ENCODE peak calls at places on chromosomes 1 and 21, in four cellular contexts. One of them, this sample, is unnamed.
A peak's percentile ranks its signal among the peaks of the same experiment; 100 is the strongest.

GRCh38 chr1:110190282-110190929 is 19.7 kb upstream of the KCNC4 start:
- DNase-seq in transverse colon: no peak
- DNase-seq in glutamatergic neuron: no peak
- DNase-seq in Peyer's patch: no peak
- DNase-seq in this sample: no peak

GRCh38 chr1:2796890-2797740 is 4.4 kb downstream of the TTC34 start:
- DNase-seq in transverse colon: no peak
- DNase-seq in Peyer's patch: no peak
- DNase-seq in glutamatergic neuron: peak; percentile 8
- DNase-seq in this sample: no peak

GRCh38 chr1:63362073-63362472 is 5.4 kb upstream of the ALG6 start:
- DNase-seq in transverse colon: no peak
- DNase-seq in Peyer's patch: no peak
- DNase-seq in glutamatergic neuron: no peak
- DNase-seq in this sample: no peak

GRCh38 chr1:85137660-85138059 is 63.2 kb downstream of the SYDE2 start:
- DNase-seq in glutamatergic neuron: no peak
- DNase-seq in transverse colon: peak; percentile 87
- DNase-seq in Peyer's patch: peak; percentile 84
- DNase-seq in this sample: no peak

GRCh38 chr21:39799178-39799577 is 54.2 kb downstream of the IGSF5 start:
- DNase-seq in glutamatergic neuron: no peak
- DNase-seq in transverse colon: peak; percentile 7
- DNase-seq in Peyer's patch: no peak
- DNase-seq in this sample: no peak

GRCh38 chr1:172719066-172719627 is 60.2 kb downstream of the FASLG start:
- DNase-seq in Peyer's patch: no peak
- DNase-seq in transverse colon: no peak
- DNase-seq in glutamatergic neuron: no peak
- DNase-seq in this sample: no peak

GRCh38 chr1:208025036-208025435 is 114.1 kb upstream of the CD34 start:
- DNase-seq in transverse colon: no peak
- DNase-seq in Peyer's patch: no peak
- DNase-seq in glutamatergic neuron: no peak
- DNase-seq in this sample: no peak

GRCh38 chr1:94713472-94714141 is 106.5 kb upstream of the SLC44A3 start:
- DNase-seq in transverse colon: peak; percentile 81
- DNase-seq in glutamatergic neuron: no peak
- DNase-seq in Peyer's patch: peak; percentile 91
- DNase-seq in this sample: no peak

GRCh38 chr1:3746389-3746783 is 5.9 kb upstream of the CCDC27 start:
- DNase-seq in Peyer's patch: no peak
- DNase-seq in glutamatergic neuron: no peak
- DNase-seq in transverse colon: no peak
- DNase-seq in this sample: peak; percentile 25

GRCh38 chr1:192914092-192914491 is 105.3 kb downstream of the RGS2 start:
- DNase-seq in glutamatergic neuron: no peak
- DNase-seq in transverse colon: no peak
- DNase-seq in Peyer's patch: no peak
- DNase-seq in this sample: no peak

GRCh38 chr1:248872752-248873408 is 14.0 kb upstream of the ZNF692 start:
- DNase-seq in transverse colon: peak; percentile 66
- DNase-seq in Peyer's patch: peak; percentile 79
- DNase-seq in glutamatergic neuron: peak; percentile 70
- DNase-seq in this sample: peak; percentile 70

GRCh38 chr1:33623811-33624210 is 151.4 kb downstream of the ZSCAN20 start:
- DNase-seq in glutamatergic neuron: no peak
- DNase-seq in transverse colon: no peak
- DNase-seq in Peyer's patch: no peak
- DNase-seq in this sample: no peak

GRCh38 chr1:178864326-178864725 is 6.6 kb downstream of the ANGPTL1 start:
- DNase-seq in glutamatergic neuron: no peak
- DNase-seq in Peyer's patch: no peak
- DNase-seq in transverse colon: no peak
- DNase-seq in this sample: no peak

GRCh38 chr1:26785611-26786436 is 1.9 kb upstream of the PIGV start:
- DNase-seq in transverse colon: peak; percentile 28
- DNase-seq in Peyer's patch: no peak
- DNase-seq in glutamatergic neuron: no peak
- DNase-seq in this sample: no peak

GRCh38 chr1:154557939-154558609 is 388 bp downstream of the UBE2Q1 start:
- DNase-seq in glutamatergic neuron: peak; percentile 60
- DNase-seq in transverse colon: peak; percentile 55
- DNase-seq in Peyer's patch: peak; percentile 74
- DNase-seq in this sample: peak; percentile 61

GRCh38 chr1:62240651-62241050 is 46.0 kb downstream of the L1TD1 start:
- DNase-seq in glutamatergic neuron: no peak
- DNase-seq in transverse colon: no peak
- DNase-seq in Peyer's patch: no peak
- DNase-seq in this sample: no peak

DNA sequence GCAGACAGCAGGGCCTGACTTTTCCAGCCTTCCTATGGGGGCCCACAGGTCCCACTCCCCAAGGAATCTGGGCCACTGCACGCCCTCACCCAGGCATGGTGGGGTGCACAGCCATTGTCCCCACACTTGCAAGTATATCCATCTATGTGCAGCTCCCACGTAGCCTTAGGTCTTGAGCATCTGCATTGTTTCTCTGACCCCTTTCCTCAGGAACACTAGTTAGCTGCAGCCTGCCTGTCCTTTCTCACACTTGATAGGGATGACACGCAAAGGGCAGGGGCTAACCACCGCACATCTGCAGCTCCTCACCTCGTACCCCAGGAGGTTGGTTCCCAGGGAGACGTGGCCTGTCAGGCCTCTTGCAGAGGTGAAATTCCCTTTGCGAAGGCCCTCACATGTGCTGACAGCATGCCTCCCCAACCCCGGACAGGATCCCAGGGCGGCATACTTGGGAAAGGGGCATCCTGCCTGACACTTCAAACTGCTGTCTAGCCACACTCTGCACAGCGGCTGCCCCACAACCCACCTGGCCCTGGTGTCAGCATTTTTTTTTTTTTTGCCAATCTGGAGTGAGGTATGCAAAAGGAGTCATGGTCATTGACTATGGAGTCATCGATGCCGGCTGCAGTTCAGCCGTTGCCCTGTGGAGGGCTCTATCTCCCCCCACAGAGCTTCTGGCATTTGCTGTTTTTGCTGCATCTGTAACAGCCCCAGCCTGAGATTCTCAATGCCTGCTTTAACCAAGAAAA is 5.0 kb downstream of the JMJD4 start:
- DNase-seq in glutamatergic neuron: peak; percentile 81
- DNase-seq in transverse colon: peak; percentile 46
- DNase-seq in Peyer's patch: no peak
- DNase-seq in this sample: peak; percentile 60
- TF ChIP-seq CTCF in glutamatergic neuron: peak; percentile 77
- TF ChIP-seq CTCF in transverse colon: peak; percentile 74
- TF ChIP-seq CTCF in Peyer's patch: peak; percentile 37
- TF ChIP-seq CTCF in this sample: peak; percentile 66

GRCh38 chr1:22760453-22760852 is 49.8 kb downstream of the EPHB2 start:
- DNase-seq in glutamatergic neuron: no peak
- DNase-seq in Peyer's patch: no peak
- DNase-seq in transverse colon: no peak
- DNase-seq in this sample: no peak
- TF ChIP-seq CTCF in glutamatergic neuron: no peak
- TF ChIP-seq CTCF in Peyer's patch: no peak
- TF ChIP-seq CTCF in transverse colon: no peak
- TF ChIP-seq CTCF in this sample: no peak

DNA sequence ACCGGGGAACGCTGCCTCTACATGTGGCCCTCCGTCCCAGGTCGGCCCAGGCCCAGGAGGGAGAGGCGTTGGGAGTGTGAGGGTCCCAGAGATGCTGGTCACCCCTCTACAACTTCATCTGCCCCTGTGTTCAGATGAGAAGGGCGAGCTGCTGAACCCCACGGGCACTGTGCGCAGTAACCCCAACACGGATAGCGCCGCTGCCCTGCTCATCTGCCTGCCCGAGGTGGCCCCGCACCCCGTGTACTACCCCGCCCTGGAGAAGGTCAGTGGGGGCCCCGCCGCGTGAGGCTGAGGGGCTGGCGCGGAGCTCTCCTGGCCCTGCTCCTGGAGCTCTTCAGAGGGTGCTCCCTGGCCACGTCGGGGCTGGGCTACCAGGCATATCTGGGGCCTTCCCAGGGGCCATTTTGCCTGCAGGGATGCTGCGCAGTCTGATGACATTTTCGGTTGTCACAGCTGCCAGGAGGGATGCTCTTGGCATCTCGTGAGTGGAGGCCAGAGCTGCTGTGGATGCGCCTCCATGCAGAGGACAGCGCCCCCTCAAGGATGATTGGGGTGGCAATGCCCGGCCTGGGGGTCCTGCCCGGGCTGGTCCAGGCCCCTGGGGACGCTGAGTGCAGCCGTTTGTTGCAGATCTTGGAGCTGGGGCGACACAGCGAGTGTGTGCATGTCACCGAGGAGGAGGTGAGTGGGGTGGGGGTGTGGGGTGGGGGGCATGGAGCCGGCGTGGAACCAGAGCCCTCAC is 68.6 kb downstream of the PIK3CD start:
- DNase-seq in glutamatergic neuron: no peak
- DNase-seq in transverse colon: no peak
- DNase-seq in Peyer's patch: no peak
- DNase-seq in this sample: no peak
- TF ChIP-seq CTCF in glutamatergic neuron: peak; percentile 9
- TF ChIP-seq CTCF in transverse colon: no peak
- TF ChIP-seq CTCF in Peyer's patch: no peak
- TF ChIP-seq CTCF in this sample: no peak

GRCh38 chr1:185821612-185822385 is 87.6 kb downstream of the HMCN1 start:
- DNase-seq in transverse colon: no peak
- DNase-seq in Peyer's patch: no peak
- DNase-seq in glutamatergic neuron: no peak
- DNase-seq in this sample: no peak
- TF ChIP-seq CTCF in transverse colon: no peak
- TF ChIP-seq CTCF in Peyer's patch: no peak
- TF ChIP-seq CTCF in glutamatergic neuron: no peak
- TF ChIP-seq CTCF in this sample: no peak

DNA sequence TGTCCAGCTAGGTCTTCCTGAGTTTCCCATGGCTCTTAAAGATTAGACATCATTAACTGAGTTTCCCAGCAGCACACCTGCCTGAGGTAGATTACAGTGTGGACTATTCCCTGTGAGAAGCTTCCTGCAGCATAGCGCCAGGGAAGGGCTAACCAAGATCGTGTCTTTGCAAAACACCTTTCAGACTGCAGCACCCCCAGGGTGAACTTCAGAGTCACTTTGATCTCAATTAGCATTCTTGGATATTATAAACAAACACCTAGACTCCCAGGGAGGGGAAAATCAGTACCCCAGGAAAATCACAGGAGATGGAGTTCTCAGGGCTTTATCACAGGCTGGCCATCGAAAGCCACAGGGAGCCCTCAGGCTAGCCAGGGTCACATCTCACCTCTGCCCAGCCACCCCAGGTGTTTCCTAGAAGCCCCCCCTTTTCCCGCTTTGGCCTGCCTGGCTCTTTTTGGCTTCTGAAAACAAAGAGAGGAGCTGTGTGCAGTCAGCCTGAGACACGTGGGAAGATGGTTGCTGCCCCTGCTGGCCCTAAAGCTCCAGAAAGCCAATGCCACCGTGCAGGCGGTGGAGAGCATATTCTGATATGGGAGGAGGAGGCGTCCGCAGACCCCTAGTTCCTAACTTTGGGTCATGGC is 18.6 kb upstream of the LBR start:
- DNase-seq in glutamatergic neuron: no peak
- DNase-seq in transverse colon: peak; percentile 12
- DNase-seq in Peyer's patch: peak; percentile 44
- DNase-seq in this sample: no peak
- TF ChIP-seq CTCF in glutamatergic neuron: no peak
- TF ChIP-seq CTCF in transverse colon: no peak
- TF ChIP-seq CTCF in Peyer's patch: no peak
- TF ChIP-seq CTCF in this sample: no peak

DNA sequence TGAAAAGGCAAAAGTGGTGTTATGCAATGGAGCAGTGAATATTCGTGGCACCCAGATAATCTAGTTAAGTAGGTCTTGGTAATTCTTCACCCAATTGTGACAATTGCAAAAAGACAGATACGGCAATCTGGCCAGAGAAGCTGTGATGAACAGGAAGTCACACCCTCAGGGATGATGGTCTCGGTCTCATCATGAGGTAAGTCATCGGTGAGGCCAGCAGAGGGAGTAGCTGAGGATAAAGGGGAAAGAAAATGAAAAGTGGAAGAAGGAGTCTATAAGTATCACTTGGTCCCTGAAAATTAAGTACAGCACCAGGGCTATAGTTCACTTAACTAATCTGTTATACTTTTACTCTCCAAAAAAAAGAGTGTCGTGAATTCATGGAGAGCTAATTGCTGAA is 258.8 kb upstream of the NCAM2 start:
- DNase-seq in Peyer's patch: no peak
- DNase-seq in glutamatergic neuron: peak; percentile 29
- DNase-seq in transverse colon: no peak
- DNase-seq in this sample: no peak
- TF ChIP-seq CTCF in Peyer's patch: no peak
- TF ChIP-seq CTCF in glutamatergic neuron: peak; percentile 40
- TF ChIP-seq CTCF in transverse colon: no peak
- TF ChIP-seq CTCF in this sample: no peak

DNA sequence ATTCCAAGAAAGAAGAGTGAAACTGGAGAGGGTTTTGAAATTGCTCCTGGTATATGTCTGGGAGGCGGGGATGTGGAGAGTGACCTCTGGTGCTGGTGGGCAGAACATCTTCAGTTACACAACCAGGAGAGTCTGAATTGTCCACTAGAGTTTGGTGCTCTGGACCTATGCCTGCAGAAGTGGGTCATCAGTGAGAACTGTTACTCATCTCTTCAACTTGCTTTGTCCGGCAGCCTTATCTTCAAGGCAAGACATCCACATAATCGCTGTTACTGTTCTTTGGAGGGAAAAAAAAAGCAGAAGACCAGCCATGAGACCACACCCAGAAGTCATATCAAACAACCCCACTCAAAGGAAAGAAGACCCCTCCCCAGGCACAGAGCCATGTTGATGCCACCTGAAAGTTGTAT is 14.9 kb downstream of the SH2D1B start:
- DNase-seq in transverse colon: no peak
- DNase-seq in Peyer's patch: no peak
- DNase-seq in glutamatergic neuron: no peak
- DNase-seq in this sample: no peak
- TF ChIP-seq CTCF in transverse colon: no peak
- TF ChIP-seq CTCF in Peyer's patch: no peak
- TF ChIP-seq CTCF in glutamatergic neuron: no peak
- TF ChIP-seq CTCF in this sample: no peak

GRCh38 chr1:182004601-182005000 is 56.9 kb downstream of the ZNF648 start:
- DNase-seq in glutamatergic neuron: no peak
- DNase-seq in Peyer's patch: no peak
- DNase-seq in transverse colon: no peak
- DNase-seq in this sample: no peak

GRCh38 chr1:182003025-182003725 is 58.3 kb downstream of the ZNF648 start:
- DNase-seq in glutamatergic neuron: no peak
- DNase-seq in transverse colon: no peak
- DNase-seq in Peyer's patch: no peak
- DNase-seq in this sample: no peak

GRCh38 chr1:181998858-181999257 is 62.7 kb downstream of the ZNF648 start:
- DNase-seq in Peyer's patch: no peak
- DNase-seq in glutamatergic neuron: no peak
- DNase-seq in transverse colon: no peak
- DNase-seq in this sample: no peak

GRCh38 chr1:182002570-182002969 is 58.9 kb downstream of the ZNF648 start:
- DNase-seq in Peyer's patch: no peak
- DNase-seq in transverse colon: no peak
- DNase-seq in glutamatergic neuron: no peak
- DNase-seq in this sample: no peak

GRCh38 chr1:182003953-182004586 is 57.4 kb downstream of the ZNF648 start:
- DNase-seq in Peyer's patch: no peak
- DNase-seq in transverse colon: no peak
- DNase-seq in glutamatergic neuron: no peak
- DNase-seq in this sample: no peak
- TF ChIP-seq CTCF in Peyer's patch: no peak
- TF ChIP-seq CTCF in transverse colon: no peak
- TF ChIP-seq CTCF in glutamatergic neuron: no peak
- TF ChIP-seq CTCF in this sample: no peak